ENCODE peak calls at places on chromosomes 3 and 15, in four cellular contexts. Y is neural progenitor cell, P is IMR-90, V is mesenchymal stem cell. B is an unnamed sample.

GRCh38 chr15:65087873-65088642 is 11.5 kb downstream of the KBTBD13 start:
- DNase-seq in Y (no peak), P (no peak), V (no peak), B (no peak)

GRCh38 chr3:52490938-52491526 is 4.1 kb upstream of the STAB1 start:
- DNase-seq in Y (no peak), P (peak; percentile 31), V (peak; percentile 72), B (no peak)

GRCh38 chr15:66704783-66705113 is 2.7 kb downstream of the SMAD6 start:
- DNase-seq in Y (no peak), P (no peak), V (no peak), B (no peak)

GRCh38 chr15:67049351-67050044 is 15.9 kb upstream of the SMAD3 start:
- DNase-seq in Y (no peak), P (peak; percentile 92), V (peak; percentile 93), B (peak; percentile 85)

GRCh38 chr15:99955181-99955525 is 221.9 kb upstream of the LYSMD4 start:
- DNase-seq in Y (no peak), P (no peak), V (no peak), B (no peak)

GRCh38 chr3:195559723-195560409 is 16.7 kb upstream of the PPP1R2 start:
- DNase-seq in Y (no peak), P (no peak), V (no peak), B (peak; percentile 14)

GRCh38 chr3:56157693-56158092 is 310.6 kb downstream of the ERC2 start:
- DNase-seq in Y (peak; percentile 4), P (no peak), V (peak; percentile 42), B (peak; percentile 5)

GRCh38 chr15:42494998-42495360 is 455 bp upstream of the SNAP23 start:
- DNase-seq in Y (peak; percentile 11), P (peak; percentile 77), V (peak; percentile 86), B (peak; percentile 64)

GRCh38 chr3:126354776-126355175 is 2.4 kb downstream of the KLF15 start:
- DNase-seq in Y (no peak), P (no peak), V (no peak), B (no peak)

GRCh38 chr15:41713047-41713446 is 52.8 kb downstream of the MGA start:
- DNase-seq in Y (no peak), P (peak; percentile 39), V (no peak), B (no peak)

GRCh38 chr15:37682304-37682703 is 252.1 kb upstream of the TMCO5A start:
- DNase-seq in Y (peak; percentile 24), P (peak; percentile 27), V (peak; percentile 15), B (peak; percentile 11)

GRCh38 chr3:101687142-101687931 is 819 bp upstream of the RPL24 start:
- DNase-seq in Y (peak; percentile 7), P (no peak), V (no peak), B (peak; percentile 57)

GRCh38 chr3:128103277-128103676 is 20.3 kb downstream of the RUVBL1 start:
- DNase-seq in Y (no peak), P (no peak), V (no peak), B (no peak)

GRCh38 chr15:75672111-75672602 is 24.4 kb downstream of the SNX33 start:
- DNase-seq in Y (no peak), P (no peak), V (no peak), B (no peak)

GRCh38 chr15:75666823-75667501 is 19.2 kb downstream of the SNX33 start:
- DNase-seq in Y (no peak), P (peak; percentile 100), V (peak; percentile 100), B (peak; percentile 99)

GRCh38 chr15:75669879-75670212 is 22.1 kb downstream of the SNX33 start:
- DNase-seq in Y (no peak), P (no peak), V (no peak), B (no peak)

GRCh38 chr15:75671684-75672083 is 24.0 kb downstream of the SNX33 start:
- DNase-seq in Y (no peak), P (no peak), V (no peak), B (no peak)

DNA sequence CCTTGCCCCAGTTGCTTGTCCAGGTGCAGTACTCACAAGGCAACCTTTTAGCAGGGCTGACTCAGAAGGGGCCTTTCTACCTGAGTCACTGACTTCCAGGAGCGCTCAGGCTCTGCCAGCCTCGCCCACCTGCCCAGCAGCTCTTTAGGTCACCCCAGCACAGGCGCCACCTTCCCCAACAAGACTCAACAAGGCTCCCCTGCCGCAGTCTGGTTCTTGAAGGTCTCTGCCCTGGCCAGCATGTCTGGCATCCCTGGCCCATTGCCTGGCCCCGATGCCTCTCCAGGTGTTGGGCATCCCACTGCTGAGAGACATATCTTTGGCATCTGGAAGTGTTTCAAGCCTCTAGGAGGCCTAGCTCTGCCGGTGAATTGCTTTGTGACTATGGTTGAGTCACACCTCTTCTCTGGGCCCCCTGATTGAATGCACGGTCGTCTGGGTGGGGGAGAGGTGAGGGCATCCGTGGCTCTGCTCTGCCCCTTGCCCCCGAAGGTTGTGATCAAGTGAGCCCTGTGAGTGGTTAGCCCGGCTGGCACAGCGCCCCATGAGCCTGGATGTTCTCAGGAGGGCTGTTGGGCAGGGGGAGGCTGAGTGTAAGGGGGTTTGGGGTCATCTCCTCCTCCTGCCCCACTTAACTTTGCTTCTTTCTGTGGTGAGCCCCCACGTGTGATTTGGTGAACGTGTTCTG is 21.6 kb downstream of the SNX33 start:
- DNase-seq in Y (no peak), P (peak; percentile 62), V (no peak), B (peak; percentile 100)
- H3K9ac ChIP-seq in Y (no peak overlapping the region), P (no peak overlapping the region), V (no peak overlapping the region), B (peak overlapping the region; percentile 86)

GRCh38 chr3:24520941-24521305 is 26.3 kb upstream of the THRB start:
- DNase-seq in Y (no peak), P (no peak), V (no peak), B (no peak)

GRCh38 chr3:24523195-24523594 is 28.5 kb upstream of the THRB start:
- DNase-seq in Y (no peak), P (no peak), V (no peak), B (no peak)

GRCh38 chr3:24523988-24524727 is 29.5 kb upstream of the THRB start:
- DNase-seq in Y (no peak), P (no peak), V (no peak), B (peak; percentile 91)

GRCh38 chr3:24521306-24522154 is 26.9 kb upstream of the THRB start:
- DNase-seq in Y (peak; percentile 72), P (no peak), V (peak; percentile 62), B (peak; percentile 48)

GRCh38 chr3:24522155-24522579 is 27.5 kb upstream of the THRB start:
- DNase-seq in Y (peak; percentile 56), P (no peak), V (no peak), B (no peak)
- H3K9ac ChIP-seq in Y (no peak overlapping the region), P (no peak overlapping the region), V (peak overlapping the region; percentile 86), B (no peak overlapping the region)

GRCh38 chr3:138046955-138047354 is 37.0 kb downstream of the CLDN18 start:
- DNase-seq in Y (no peak), P (no peak), V (no peak), B (peak; percentile 80)

GRCh38 chr3:138049157-138049919 is 39.4 kb downstream of the CLDN18 start:
- DNase-seq in Y (peak; percentile 19), P (peak; percentile 94), V (peak; percentile 56), B (no peak)

GRCh38 chr3:138047596-138048195 is 37.7 kb downstream of the CLDN18 start:
- DNase-seq in Y (peak; percentile 71), P (no peak), V (no peak), B (no peak)

GRCh38 chr3:138043266-138044029 is 33.5 kb downstream of the CLDN18 start:
- DNase-seq in Y (no peak), P (peak; percentile 93), V (peak; percentile 32), B (peak; percentile 78)

DNA sequence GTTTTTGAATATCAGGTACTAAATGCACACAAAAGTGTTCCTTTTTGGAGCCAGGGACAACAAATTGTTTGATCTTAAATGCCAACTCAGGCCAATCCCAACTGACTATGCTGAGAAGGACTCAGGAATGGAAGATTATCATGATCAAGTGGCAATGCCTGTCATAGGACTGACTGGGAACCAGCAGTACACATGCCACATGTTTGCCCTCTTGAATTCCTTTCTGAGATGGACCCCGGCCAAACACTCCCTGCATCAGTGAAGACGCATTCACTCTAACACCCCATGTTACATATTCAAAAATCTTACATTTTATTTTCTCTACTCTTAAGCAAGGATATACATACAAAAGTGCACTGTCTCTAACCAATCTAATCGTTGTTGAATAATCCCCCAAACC is 36.1 kb downstream of the CLDN18 start:
- DNase-seq in Y (no peak), P (no peak), V (no peak), B (no peak)
- H3K9ac ChIP-seq in Y (no peak overlapping the region), P (no peak overlapping the region), V (no peak overlapping the region), B (no peak overlapping the region)

GRCh38 chr3:113783463-113783862 is 36.6 kb downstream of the ATP6V1A start:
- DNase-seq in Y (no peak), P (peak; percentile 98), V (peak; percentile 98), B (peak; percentile 68)

DNA sequence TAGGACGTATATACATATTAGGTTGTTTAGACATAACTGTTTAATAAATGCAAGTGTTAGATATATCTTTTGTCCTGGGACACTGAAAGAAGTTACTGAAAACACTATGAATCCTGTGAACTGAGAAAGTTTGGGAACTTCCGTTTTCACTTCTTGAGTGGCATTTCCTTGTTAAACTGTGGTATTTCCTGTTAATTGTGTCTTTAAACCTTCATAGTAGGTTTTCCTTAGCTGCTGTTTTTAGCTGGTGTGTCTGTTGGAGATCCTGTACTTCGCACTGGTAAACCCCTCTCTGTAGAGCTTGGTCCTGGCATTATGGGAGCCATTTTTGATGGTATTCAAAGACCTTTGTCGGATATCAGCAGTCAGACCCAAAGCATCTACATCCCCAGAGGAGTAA is 37.1 kb downstream of the ATP6V1A start:
- DNase-seq in Y (no peak), P (no peak), V (no peak), B (no peak)
- H3K9ac ChIP-seq in Y (no peak overlapping the region), P (no peak overlapping the region), V (peak overlapping the region; percentile 94), B (no peak overlapping the region)

GRCh38 chr15:50059883-50060282 is 59.1 kb downstream of the ATP8B4 start:
- DNase-seq in Y (no peak), P (no peak), V (no peak), B (no peak)
- H3K9ac ChIP-seq in Y (no peak overlapping the region), P (no peak overlapping the region), V (peak overlapping the region; percentile 85), B (no peak overlapping the region)

GRCh38 chr3:179927191-179927590 is 109.5 kb downstream of the PEX5L start:
- DNase-seq in Y (no peak), P (no peak), V (no peak), B (no peak)
- H3K9ac ChIP-seq in Y (no peak overlapping the region), P (no peak overlapping the region), V (no peak overlapping the region), B (no peak overlapping the region)

DNA sequence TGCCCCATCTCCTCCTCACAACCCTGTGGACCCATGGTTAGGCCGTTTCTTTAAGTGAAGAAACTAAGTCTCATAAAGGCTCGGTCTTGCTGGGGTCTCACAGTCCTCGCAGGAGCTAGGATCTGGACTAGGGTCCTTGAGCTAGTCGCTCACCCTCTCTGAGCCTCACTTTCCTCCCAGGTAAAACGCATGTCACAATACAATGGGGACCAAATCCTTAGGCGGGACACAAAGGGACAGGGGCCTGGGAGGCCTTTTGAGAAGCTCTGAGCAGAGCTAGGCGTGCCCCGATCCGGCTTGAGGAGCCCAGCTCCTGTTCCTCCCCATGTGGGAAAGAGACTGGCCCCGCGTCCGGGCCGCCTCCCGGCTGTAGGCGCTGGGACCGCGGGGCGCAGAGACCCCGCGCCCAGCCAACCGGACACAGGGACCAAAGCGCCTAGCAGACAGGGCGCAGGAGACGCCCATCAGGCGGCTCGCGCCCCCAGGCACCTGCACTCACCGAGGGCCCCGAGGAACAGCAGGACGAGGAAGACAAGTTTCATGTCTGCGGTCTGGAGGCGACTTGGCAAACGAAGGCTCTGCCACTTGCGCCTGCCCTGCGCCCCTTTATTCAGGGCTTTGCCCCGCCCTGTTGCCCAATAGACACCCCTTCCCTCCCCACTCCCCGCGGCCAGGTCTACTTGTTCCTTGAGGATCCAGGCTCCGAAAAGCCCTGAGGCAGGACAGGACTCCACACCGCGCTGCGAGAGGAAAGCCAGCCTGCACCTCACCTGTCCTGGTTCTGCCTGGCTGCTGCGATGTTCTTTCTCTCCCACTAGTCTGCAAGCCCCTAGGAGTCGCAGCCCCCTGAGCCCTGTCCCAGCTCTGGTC is at the start of gene LTF:
- DNase-seq in Y (no peak), P (no peak), V (no peak), B (no peak)
- H3K9ac ChIP-seq in Y (no peak within 1 kb of the TSS), P (no peak within 1 kb of the TSS), V (no peak within 1 kb of the TSS), B (no peak within 1 kb of the TSS)

B was measured in mammary epithelial cell.